ENCODE peak calls at places on chromosomes 11 and 22, in nine cellular contexts. A, Z, U, P, Y, B, T, L and V are unnamed samples.

GRCh38 chr11:75839851-75840250 is 24.8 kb downstream of the UVRAG start:
- DNase-seq in L (no peak), A (no peak), T (no peak), Z (peak), Y (no peak), P (no peak), B (no peak), U (no peak), V (no peak)

GRCh38 chr22:49310354-49310753 is 517.3 kb downstream of the BRD1 start:
- DNase-seq in A (no peak), L (peak), T (no peak), Y (no peak), Z (no peak), U (no peak), B (no peak), P (no peak), V (peak)

GRCh38 chr11:119410501-119410900 is 12.5 kb downstream of the THY1 start:
- DNase-seq in Z (no peak), B (no peak), P (no peak), U (no peak), T (no peak), A (no peak), Y (no peak), L (no peak), V (no peak)

GRCh38 chr22:31348766-31349165 is 2.6 kb upstream of the PATZ1 start:
- DNase-seq in U (no peak), L (no peak), Z (no peak), A (no peak), B (no peak), T (no peak), P (no peak), Y (no peak), V (no peak)

GRCh38 chr22:44103735-44104134 is 77.0 kb upstream of the PARVG start:
- DNase-seq in B (no peak), P (no peak), T (no peak), A (no peak), Z (no peak), L (no peak), U (no peak), Y (no peak), V (no peak)

GRCh38 chr11:28529540-28530410 is 421.6 kb downstream of the METTL15 start:
- DNase-seq in U (no peak), Z (peak), L (no peak), Y (no peak), A (peak), T (peak), P (peak), B (no peak), V (no peak)

GRCh38 chr11:126478466-126478865 is 123.0 kb downstream of the ST3GAL4 start:
- DNase-seq in L (no peak), Y (no peak), U (no peak), A (no peak), Z (no peak), B (no peak), T (no peak), P (no peak), V (no peak)

GRCh38 chr11:2717561-2717960 is 17.8 kb upstream of the KCNQ1OT1 start:
- DNase-seq in B (no peak), Z (no peak), U (no peak), Y (no peak), P (no peak), T (no peak), L (no peak), A (no peak), V (no peak)

GRCh38 chr11:6362868-6363678 is 27.2 kb upstream of the SMPD1 start:
- DNase-seq in U (peak), A (peak), Z (peak), T (peak), B (peak), Y (peak), P (peak), L (peak), V (peak)

GRCh38 chr11:69306821-69307220 is 12.9 kb downstream of the MYEOV start:
- DNase-seq in A (no peak), U (no peak), Y (no peak), B (no peak), Z (no peak), T (no peak), L (no peak), P (no peak), V (no peak)

GRCh38 chr11:122189259-122189658 is 73.2 kb upstream of the BLID start:
- DNase-seq in U (peak), Y (no peak), T (peak), A (peak), P (no peak), Z (peak), B (no peak), L (no peak), V (no peak)

GRCh38 chr11:3836903-3837302 is 3.9 kb downstream of the RHOG start:
- DNase-seq in L (no peak), U (no peak), Z (no peak), A (no peak), B (peak), P (no peak), Y (no peak), T (no peak), V (peak)

GRCh38 chr11:132586801-132587200 is 945.5 kb downstream of the OPCML start:
- DNase-seq in U (no peak), Y (no peak), P (no peak), B (no peak), T (peak), L (no peak), A (no peak), Z (peak), V (no peak)

GRCh38 chr11:115244314-115244713 is 259.9 kb downstream of the CADM1 start:
- DNase-seq in Y (no peak), A (no peak), T (no peak), P (no peak), L (no peak), B (no peak), U (no peak), Z (no peak), V (no peak)

GRCh38 chr22:29145321-29146072 is 60.2 kb upstream of the EMID1 start:
- DNase-seq in P (no peak), Z (no peak), U (no peak), A (no peak), Y (no peak), T (no peak), L (no peak), B (no peak), V (peak)

GRCh38 chr22:24521791-24522245 is 26.7 kb downstream of the UPB1 start:
- DNase-seq in A (peak), B (no peak), P (peak), Z (peak), Y (peak), U (peak), T (peak), L (peak), V (peak)

GRCh38 chr11:87451400-87451799 is 413.7 kb downstream of the TMEM135 start:
- DNase-seq in Z (no peak), Y (no peak), L (no peak), B (no peak), T (peak), A (peak), P (no peak), U (no peak), V (no peak)

GRCh38 chr11:69489746-69490365 is 8.4 kb downstream of the LINC01488 start:
- DNase-seq in T (no peak), B (no peak), A (no peak), L (no peak), Z (no peak), Y (no peak), U (no peak), P (no peak), V (no peak)

GRCh38 chr22:24315367-24315781 is 44.7 kb downstream of the SPECC1L start:
- DNase-seq in B (no peak), P (no peak), U (no peak), A (no peak), T (peak), L (no peak), Y (no peak), Z (no peak), V (no peak)

GRCh38 chr11:72771507-72771906 is 19.3 kb upstream of the ARAP1 start:
- DNase-seq in Z (peak), B (no peak), Y (no peak), A (no peak), L (no peak), U (no peak), T (peak), P (no peak), V (no peak)